ENCODE peak calls at places on chromosomes 2 and 18, in nine cellular contexts. J is A172; H is neural progenitor cell; W is stimulated activated CD8-positive, alpha-beta memory T cell treated with anti-CD3 and anti-CD28 coated beads, Interleukin-4, amount 100 ng/mL, for 24 hours; G is memory B cell; R is hypothalamus; A is activated T-helper 1 cell treated with anti-CD3 and anti-CD28 coated beads, Interleukin-12 subunit alpha, Interleukin-12 subunit beta, Interleukin-2, Interleukin-4 antibody, amounts not matched to agents 30 ng/mL and 10 ng/mL and 1 ng/mL, durations not matched to agents 14 hours and 24 hours and 36 hours; V is iris pigment epithelial cell; D is activated CD4-positive, alpha-beta T cell treated with anti-CD3 and anti-CD28 coated beads, Interleukin-2, amount 50 U/mL, for 1 hour. P is an unnamed sample.

GRCh38 chr2:217953531-217953932 is 49.3 kb downstream of the TNS1 start:
- DNase-seq in W (no peak), J (no peak), D (no peak), G (no peak), A (no peak), R (no peak), H (no peak), V (no peak), P (no peak)

GRCh38 chr2:168529900-168530561 is 74.0 kb downstream of the CERS6 start:
- DNase-seq in J (no peak), W (no peak), D (no peak), G (no peak), R (no peak), A (no peak), V (no peak), H (peak; percentile 24), P (no peak)

GRCh38 chr2:217052856-217053577 is 193.2 kb upstream of the TNP1 start:
- DNase-seq in A (no peak), J (no peak), D (no peak), W (no peak), G (no peak), V (no peak), H (no peak), R (no peak), P (no peak)

GRCh38 chr2:111667542-111668273 is 216.3 kb downstream of the ANAPC1 start:
- DNase-seq in A (no peak), H (no peak), D (no peak), V (peak; percentile 73), G (no peak), W (no peak), R (no peak), J (peak; percentile 81), P (peak; percentile 38)

GRCh38 chr2:237708491-237708890 is 81.1 kb downstream of the LRRFIP1 start:
- DNase-seq in W (no peak), D (no peak), H (no peak), A (no peak), R (no peak), J (no peak), G (no peak), V (no peak), P (no peak)

GRCh38 chr18:27223570-27224340 is 38.6 kb upstream of the CHST9 start:
- DNase-seq in R (no peak), J (no peak), V (no peak), D (no peak), G (no peak), A (no peak), H (peak; percentile 3), W (no peak), P (no peak)

GRCh38 chr18:23918395-23919032 is 96.0 kb upstream of the TTC39C start:
- DNase-seq in V (peak; percentile 52), R (peak; percentile 70), H (peak; percentile 90), D (peak; percentile 86), J (peak; percentile 67), A (peak; percentile 54), G (peak; percentile 76), W (peak; percentile 65), P (peak; percentile 20)

GRCh38 chr2:134367216-134367615 is 113.3 kb downstream of the MGAT5 start:
- DNase-seq in W (no peak), G (no peak), R (no peak), H (no peak), J (no peak), V (no peak), A (no peak), D (no peak), P (no peak)

GRCh38 chr2:235458839-235459273 is 35.0 kb upstream of the AGAP1 start:
- DNase-seq in R (no peak), H (no peak), J (peak; percentile 70), W (no peak), D (no peak), A (no peak), G (no peak), V (peak; percentile 51), P (no peak)

GRCh38 chr18:57436193-57436964 is 1.2 kb downstream of the ONECUT2 start:
- DNase-seq in R (no peak), H (peak; percentile 34), G (peak; percentile 10), V (no peak), A (no peak), W (no peak), D (no peak), J (no peak), P (no peak)

GRCh38 chr2:150047731-150048130 is 439.7 kb downstream of the RND3 start:
- DNase-seq in R (no peak), H (no peak), V (peak; percentile 30), W (no peak), A (no peak), D (no peak), G (no peak), J (no peak), P (no peak)

GRCh38 chr2:238771639-238772038 is 76.2 kb upstream of the TWIST2 start:
- DNase-seq in D (no peak), H (no peak), G (no peak), W (no peak), J (no peak), R (no peak), V (no peak), A (no peak), P (no peak)

GRCh38 chr2:169393068-169393590 is 30.8 kb upstream of the LRP2 start:
- DNase-seq in A (no peak), R (no peak), V (no peak), G (no peak), D (no peak), H (no peak), W (no peak), J (no peak), P (no peak)

GRCh38 chr2:17849260-17849659 is 29.2 kb upstream of the KCNS3 start:
- DNase-seq in J (no peak), R (no peak), W (no peak), D (no peak), G (no peak), V (no peak), H (peak; percentile 46), A (no peak), P (no peak)

GRCh38 chr2:10924859-10925258 is 13.1 kb downstream of the KCNF1 start:
- DNase-seq in G (no peak), A (no peak), J (no peak), D (no peak), V (no peak), R (no peak), H (no peak), W (no peak), P (no peak)

GRCh38 chr18:26574958-26575864 is 26.9 kb upstream of the KCTD1 start:
- DNase-seq in H (peak; percentile 66), J (peak; percentile 33), A (no peak), R (peak; percentile 10), W (no peak), G (no peak), D (no peak), V (peak; percentile 59), P (no peak)

GRCh38 chr2:108129636-108130035 is 110.1 kb upstream of the SULT1C3 start:
- DNase-seq in A (no peak), J (no peak), H (no peak), R (no peak), G (no peak), W (no peak), D (no peak), V (no peak), P (no peak)

GRCh38 chr18:23363865-23364570 is 89.1 kb upstream of the RIOK3 start:
- DNase-seq in R (no peak), J (no peak), H (no peak), V (no peak), D (no peak), A (no peak), W (no peak), G (no peak), P (no peak)

GRCh38 chr18:48829443-48830149 is 121.2 kb downstream of the SMAD7 start:
- DNase-seq in J (no peak), V (no peak), R (no peak), H (peak; percentile 75), G (no peak), A (no peak), D (no peak), W (no peak), P (no peak)

GRCh38 chr18:12890964-12891363 is 6.9 kb upstream of the PTPN2 start:
- DNase-seq in H (no peak), A (no peak), D (no peak), V (no peak), G (no peak), R (no peak), J (no peak), W (no peak), P (no peak)

GRCh38 chr2:205967391-205968075 is 118.4 kb downstream of the INO80D start:
- DNase-seq in R (no peak), G (no peak), J (no peak), D (no peak), A (no peak), W (no peak), V (peak; percentile 54), H (no peak), P (peak; percentile 10)

GRCh38 chr2:235637906-235638305 is 144.1 kb downstream of the AGAP1 start:
- DNase-seq in G (no peak), J (no peak), V (no peak), D (no peak), W (no peak), R (no peak), A (no peak), H (no peak), P (no peak)

GRCh38 chr2:188096910-188097309 is 194.8 kb upstream of the GULP1 start:
- DNase-seq in H (no peak), G (no peak), V (no peak), A (no peak), D (no peak), W (no peak), J (no peak), R (no peak), P (no peak)

GRCh38 chr2:29443627-29444026 is 328.4 kb downstream of the CLIP4 start:
- DNase-seq in V (peak; percentile 53), A (no peak), G (no peak), W (no peak), R (no peak), J (no peak), D (no peak), H (no peak), P (no peak)